ENCODE peak calls at places on chromosomes 1 and 21, in four cellular contexts. J, K, V and S are unnamed samples.

GRCh38 chr1:19633106-19633505 is 11.0 kb upstream of the NBL1 start:
- ATAC-seq in V (no peak), J (no peak), K (no peak), S (no peak)

GRCh38 chr1:219568728-219569127 is 44.2 kb downstream of the ZC3H11B start:
- ATAC-seq in J (no peak), K (peak; percentile 71), V (no peak), S (peak; percentile 73)

GRCh38 chr1:67862685-67863084 is 29.4 kb upstream of the GNG12 start:
- ATAC-seq in J (no peak), V (no peak), K (no peak), S (no peak)

GRCh38 chr1:64161347-64162080 is 41.9 kb upstream of the UBE2U start:
- ATAC-seq in K (no peak), V (peak; percentile 89), J (no peak), S (peak; percentile 45)

GRCh38 chr1:36673207-36673606 is 190.5 kb upstream of the CSF3R start:
- ATAC-seq in K (no peak), V (no peak), J (no peak), S (no peak)

GRCh38 chr21:45382698-45383000 is 22.3 kb upstream of the COL18A1 start:
- ATAC-seq in V (no peak), K (no peak), J (no peak), S (no peak)

GRCh38 chr21:29656504-29657227 is 283.1 kb downstream of the GRIK1 start:
- ATAC-seq in K (no peak), J (no peak), V (no peak), S (peak; percentile 92)

GRCh38 chr1:167500283-167500860 is 18.0 kb downstream of the CD247 start:
- ATAC-seq in J (no peak), V (no peak), K (no peak), S (no peak)

GRCh38 chr1:237814319-237814924 is 76.3 kb downstream of the ZP4 start:
- ATAC-seq in V (no peak), J (no peak), K (no peak), S (peak; percentile 62)

GRCh38 chr1:26015358-26015757 is 6.2 kb upstream of the EXTL1 start:
- ATAC-seq in K (no peak), V (peak; percentile 82), J (no peak), S (no peak)

GRCh38 chr1:204204944-204205343 is 8.7 kb upstream of the KISS1 start:
- ATAC-seq in K (no peak), V (no peak), J (no peak), S (no peak)

GRCh38 chr1:41513388-41513745 is 28.9 kb upstream of the EDN2 start:
- ATAC-seq in V (no peak), K (no peak), J (no peak), S (no peak)

GRCh38 chr1:159915571-159916239 is 9.6 kb downstream of the TAGLN2 start:
- ATAC-seq in J (no peak), V (no peak), K (no peak), S (peak; percentile 6)

GRCh38 chr21:34820051-34820450 is 151.3 kb downstream of the CLIC6 start:
- ATAC-seq in J (no peak), K (no peak), V (no peak), S (no peak)